ENCODE peak calls at places on chromosomes 4 and X, in seven cellular contexts. P is ovary, W is IMR-90, T is prostate gland, I is gastrocnemius medialis, A is suprapubic skin, Q is endothelial cell of umbilical vein. Y is an unnamed sample.

GRCh38 chrX:138945219-138945618 is 233.7 kb upstream of the FGF13 start:
- DNase-seq in P (no peak), W (no peak), T (no peak), I (peak), A (no peak), Q (no peak), Y (no peak)

GRCh38 chrX:6053126-6053625 is 175.5 kb downstream of the NLGN4X start:
- DNase-seq in P (no peak), W (no peak), T (no peak), I (no peak), A (no peak), Q (no peak), Y (no peak)

GRCh38 chr4:30269850-30270249 is 450.3 kb upstream of the PCDH7 start:
- DNase-seq in P (no peak), W (no peak), T (no peak), I (no peak), A (no peak), Q (peak), Y (no peak)

GRCh38 chr4:185787926-185788679 is 23.9 kb downstream of the SORBS2 start:
- DNase-seq in P (no peak), W (no peak), T (no peak), I (no peak), A (no peak), Q (no peak), Y (no peak)

GRCh38 chr4:150679018-150679766 is 97.2 kb downstream of the MAB21L2 start:
- DNase-seq in P (no peak), W (no peak), T (no peak), I (no peak), A (no peak), Q (no peak), Y (no peak)

GRCh38 chrX:21926527-21927278 is 13.8 kb upstream of the SMS start:
- DNase-seq in P (no peak), W (peak), T (no peak), I (no peak), A (no peak), Q (peak), Y (no peak)

GRCh38 chrX:63561425-63561824 is 210.3 kb upstream of the SPIN4 start:
- DNase-seq in P (no peak), W (no peak), T (no peak), I (no peak), A (no peak), Q (peak), Y (no peak)

GRCh38 chr4:141016117-141016798 is 117.0 kb downstream of the RNF150 start:
- DNase-seq in P (no peak), W (no peak), T (no peak), I (no peak), A (no peak), Q (no peak), Y (no peak)

GRCh38 chr4:139568206-139568969 is 12.4 kb upstream of the SETD7 start:
- DNase-seq in P (no peak), W (no peak), T (peak), I (no peak), A (no peak), Q (no peak), Y (no peak)

GRCh38 chr4:154838155-154838554 is 57.1 kb downstream of the RBM46 start:
- DNase-seq in P (no peak), W (no peak), T (no peak), I (no peak), A (no peak), Q (no peak), Y (no peak)

GRCh38 chrX:136104936-136105335 is 42.4 kb upstream of the FHL1 start:
- DNase-seq in P (no peak), W (no peak), T (no peak), I (no peak), A (no peak), Q (no peak), Y (no peak)

GRCh38 chr4:1488831-1489638 is 82.8 kb upstream of the NKX1-1 start:
- DNase-seq in P (no peak), W (no peak), T (no peak), I (no peak), A (no peak), Q (no peak), Y (no peak)

GRCh38 chrX:118596428-118596827 is 100.8 kb downstream of the DOCK11 start:
- DNase-seq in P (no peak), W (no peak), T (no peak), I (no peak), A (no peak), Q (no peak), Y (no peak)

GRCh38 chr4:184801781-184802180 is 24.0 kb downstream of the ACSL1 start:
- DNase-seq in P (no peak), W (peak), T (no peak), I (no peak), A (no peak), Q (no peak), Y (peak)

GRCh38 chrX:152915541-152916241 is 17.8 kb downstream of the ZNF185 start:
- DNase-seq in P (no peak), W (peak), T (no peak), I (no peak), A (no peak), Q (peak), Y (no peak)

GRCh38 chr4:184649971-184650855 is 675 bp downstream of the PRIMPOL start:
- DNase-seq in P (no peak), W (peak), T (peak), I (no peak), A (no peak), Q (peak), Y (no peak)

GRCh38 chr4:5912614-5913019 is 19.7 kb upstream of the CRMP1 start:
- DNase-seq in P (no peak), W (no peak), T (no peak), I (no peak), A (no peak), Q (no peak), Y (no peak)

GRCh38 chr4:32775049-32775448 is 2054.9 kb downstream of the PCDH7 start:
- DNase-seq in P (no peak), W (no peak), T (no peak), I (no peak), A (no peak), Q (no peak), Y (no peak)

GRCh38 chrX:52988985-52989917 is 30.9 kb upstream of the FAM156A start:
- DNase-seq in P (no peak), W (no peak), T (no peak), I (no peak), A (peak), Q (no peak), Y (no peak)

GRCh38 chrX:16826207-16826606 is 39.9 kb downstream of the TXLNG start:
- DNase-seq in P (no peak), W (peak), T (no peak), I (no peak), A (no peak), Q (peak), Y (no peak)

GRCh38 chrX:11119295-11119943 is 8.3 kb downstream of the HCCS start:
- DNase-seq in P (no peak), W (no peak), T (no peak), I (no peak), A (no peak), Q (no peak), Y (no peak)
- TF ChIP-seq POLR2A in P (no peak), W (no peak), T (no peak), I (no peak), A (no peak), Q (no peak), Y (no peak)

GRCh38 chrX:12844319-12844718 is 22.6 kb upstream of the TLR7 start:
- DNase-seq in P (no peak), W (no peak), T (no peak), I (no peak), A (no peak), Q (no peak), Y (no peak)
- TF ChIP-seq POLR2A in P (no peak), W (no peak), T (no peak), I (no peak), A (no peak), Q (no peak), Y (no peak)

GRCh38 chrX:131831185-131831520 is 191.9 kb upstream of the STK26 start:
- DNase-seq in P (no peak), W (peak), T (no peak), I (no peak), A (no peak), Q (no peak), Y (no peak)

GRCh38 chrX:131830400-131831184 is 192.5 kb upstream of the STK26 start:
- DNase-seq in P (peak), W (peak), T (no peak), I (peak), A (peak), Q (peak), Y (peak)

GRCh38 chrX:131826572-131826971 is 196.5 kb upstream of the STK26 start:
- DNase-seq in P (no peak), W (no peak), T (no peak), I (no peak), A (no peak), Q (no peak), Y (no peak)

GRCh38 chrX:131828482-131828881 is 194.6 kb upstream of the STK26 start:
- DNase-seq in P (no peak), W (no peak), T (no peak), I (no peak), A (no peak), Q (no peak), Y (no peak)

DNA sequence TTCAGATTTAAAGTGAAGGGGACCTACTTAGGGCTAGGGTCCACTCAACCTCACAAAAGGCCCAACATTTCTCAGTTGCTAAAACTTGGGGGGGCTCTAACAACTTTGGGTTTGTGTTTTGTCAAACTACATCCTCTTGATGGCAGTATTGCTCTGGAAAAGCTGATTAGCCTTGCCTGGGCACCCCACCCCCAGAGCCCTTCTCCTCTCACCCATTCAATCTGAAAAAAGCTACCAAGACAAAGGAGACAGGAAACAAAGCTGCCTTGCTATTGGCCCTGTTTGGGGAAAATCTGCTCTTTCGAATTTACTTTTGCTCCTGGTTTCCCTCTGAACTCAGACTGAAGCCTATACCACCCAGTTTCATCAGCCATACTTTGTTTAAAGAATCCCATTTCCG is 195.2 kb upstream of the STK26 start:
- DNase-seq in P (no peak), W (no peak), T (no peak), I (no peak), A (no peak), Q (peak), Y (no peak)
- TF ChIP-seq POLR2A in P (no peak), W (no peak), T (no peak), I (no peak), A (no peak), Q (no peak), Y (no peak)

GRCh38 chr4:2537011-2537830 is 774 bp downstream of the FAM193A start:
- DNase-seq in P (peak), W (peak), T (peak), I (peak), A (peak), Q (peak), Y (peak)
- TF ChIP-seq POLR2A in P (no peak), W (no peak), T (no peak), I (peak), A (no peak), Q (peak), Y (no peak)